ENCODE peak calls at places on chromosomes 6 and 20, in six cellular contexts. S, W, D, B, O and E are unnamed samples.

GRCh38 chr20:36538026-36538764 is 3.1 kb upstream of the MYL9 start:
- DNase-seq in S (no peak), D (peak), O (no peak), B (no peak), W (no peak), E (no peak)

GRCh38 chr20:35117148-35117547 is 24.5 kb upstream of the TRPC4AP start:
- DNase-seq in D (no peak), S (no peak), B (peak), W (no peak), O (no peak), E (no peak)

GRCh38 chr6:80932364-80932763 is 820.1 kb downstream of the TENT5A start:
- DNase-seq in D (no peak), S (no peak), W (no peak), B (peak), O (no peak), E (no peak)

GRCh38 chr6:21005816-21006553 is 471.7 kb downstream of the CDKAL1 start:
- DNase-seq in B (peak), W (no peak), O (no peak), D (no peak), S (peak), E (peak)

GRCh38 chr6:166235666-166236292 is 68.1 kb upstream of the TBXT start:
- DNase-seq in S (no peak), W (no peak), B (no peak), O (no peak), D (no peak), E (no peak)

GRCh38 chr20:10922941-10923340 is 249.1 kb upstream of the JAG1 start:
- DNase-seq in W (peak), B (peak), S (peak), O (no peak), D (no peak), E (peak)

GRCh38 chr20:24721891-24722530 is 227.1 kb upstream of the CST7 start:
- DNase-seq in O (no peak), W (no peak), B (no peak), D (peak), S (no peak), E (no peak)

GRCh38 chr6:113949499-113949898 is 21.4 kb downstream of the HDAC2 start:
- DNase-seq in D (no peak), B (no peak), S (no peak), O (no peak), W (no peak), E (no peak)

GRCh38 chr6:125868996-125869395 is 78.2 kb downstream of the NCOA7 start:
- DNase-seq in S (no peak), D (no peak), W (peak), B (no peak), O (no peak), E (no peak)

GRCh38 chr6:7684076-7684475 is 41.8 kb upstream of the BMP6 start:
- DNase-seq in O (no peak), W (no peak), S (no peak), D (no peak), B (peak), E (no peak)

GRCh38 chr6:36769676-36770499 is 69.4 kb downstream of the CPNE5 start:
- DNase-seq in W (no peak), S (peak), B (peak), O (peak), D (no peak), E (peak)

GRCh38 chr20:363319-364078 is 16.6 kb downstream of the NRSN2 start:
- DNase-seq in B (peak), D (no peak), W (no peak), S (peak), O (no peak), E (no peak)

GRCh38 chr6:39037707-39038106 is 10.9 kb upstream of the GLP1R start:
- DNase-seq in S (no peak), D (no peak), B (no peak), W (no peak), O (no peak), E (no peak)

GRCh38 chr6:132934496-132934895 is 120.1 kb downstream of the RPS12 start:
- DNase-seq in B (peak), D (no peak), O (no peak), S (peak), W (peak), E (peak)

GRCh38 chr6:30263734-30264133 is 50.5 kb upstream of the TRIM26 start:
- DNase-seq in S (peak), W (peak), B (peak), D (no peak), O (no peak), E (peak)

GRCh38 chr20:33450867-33451266 is 7.3 kb upstream of the SNTA1 start:
- DNase-seq in O (no peak), B (peak), D (no peak), S (no peak), W (no peak), E (peak)

GRCh38 chr6:138278326-138278725 is 60.0 kb upstream of the PBOV1 start:
- DNase-seq in O (no peak), W (peak), D (no peak), B (peak), S (peak), E (peak)

GRCh38 chr6:36114798-36115408 is 15.4 kb upstream of the MAPK13 start:
- DNase-seq in O (peak), B (no peak), W (no peak), D (no peak), S (no peak), E (no peak)

GRCh38 chr6:119313937-119314893 is 35.3 kb downstream of the MAN1A1 start:
- DNase-seq in W (no peak), D (no peak), S (no peak), O (no peak), B (no peak), E (no peak)

GRCh38 chr6:57021086-57021720 is 25.3 kb upstream of the KIAA1586 start:
- DNase-seq in D (peak), O (peak), S (peak), B (peak), W (peak), E (peak)

GRCh38 chr6:27631614-27631925 is 158.7 kb upstream of the ZNF184 start:
- DNase-seq in O (no peak), B (no peak), W (no peak), D (no peak), S (no peak), E (no peak)

GRCh38 chr20:63651942-63652191 is 1.4 kb downstream of the STMN3 start:
- DNase-seq in O (no peak), B (no peak), D (no peak), W (no peak), S (no peak), E (no peak)

GRCh38 chr6:42088101-42088591 is 37.8 kb downstream of the TAF8 start:
- DNase-seq in S (peak), D (no peak), B (peak), O (no peak), W (no peak), E (no peak)

GRCh38 chr6:3403244-3404154 is 53.4 kb downstream of the SLC22A23 start:
- DNase-seq in D (peak), B (no peak), O (no peak), S (peak), W (peak), E (no peak)

GRCh38 chr6:96520039-96520850 is 1.4 kb upstream of the UFL1 start:
- DNase-seq in S (peak), O (no peak), B (peak), D (no peak), W (peak), E (no peak)

GRCh38 chr6:39214846-39215639 is 14.2 kb downstream of the KCNK5 start:
- DNase-seq in D (peak), S (peak), O (no peak), B (no peak), W (no peak), E (no peak)

GRCh38 chr6:80319286-80319685 is 212.8 kb downstream of the BCKDHB start:
- DNase-seq in O (no peak), S (no peak), B (no peak), D (no peak), W (no peak), E (no peak)

GRCh38 chr20:542777-543368 is 717 bp downstream of the CSNK2A1 start:
- DNase-seq in S (peak), D (no peak), B (no peak), O (no peak), W (peak), E (no peak)

GRCh38 chr6:134814076-134814709 is 135.7 kb downstream of the ALDH8A1 start:
- DNase-seq in S (no peak), O (no peak), D (no peak), B (peak), W (no peak), E (no peak)

GRCh38 chr20:61940491-61940890 is 125.2 kb downstream of the TAF4 start:
- DNase-seq in D (no peak), S (no peak), O (no peak), B (no peak), W (no peak), E (no peak)

GRCh38 chr6:135796884-135797283 is 54.6 kb upstream of the PDE7B start:
- DNase-seq in O (no peak), B (no peak), D (peak), W (no peak), S (no peak), E (no peak)

GRCh38 chr20:9301129-9302072 is 213.0 kb upstream of the LAMP5 start:
- DNase-seq in B (peak), W (no peak), S (peak), O (no peak), D (peak), E (no peak)

GRCh38 chr6:140909156-140909555 is 1223.6 kb upstream of the GJE1 start:
- DNase-seq in S (peak), B (peak), D (no peak), W (no peak), O (no peak), E (peak)

GRCh38 chr6:10000461-10000992 is 414.3 kb downstream of the TFAP2A start:
- DNase-seq in O (no peak), D (no peak), S (peak), B (peak), W (no peak), E (no peak)